ENCODE peak calls at places on chromosomes 16 and 17, in six cellular contexts. J, S, A, E, D and L are unnamed samples.

GRCh38 chr16:87598431-87598830 is 3.9 kb upstream of the JPH3 start:
- DNase-seq in D (no peak), E (no peak), J (no peak), S (no peak), A (no peak), L (no peak)

GRCh38 chr16:19071811-19072777 is 4.7 kb downstream of the COQ7 start:
- DNase-seq in E (peak), D (no peak), J (peak), S (peak), A (no peak), L (peak)

GRCh38 chr17:78356163-78356713 is 3.6 kb downstream of the SOCS3 start:
- DNase-seq in J (peak), E (peak), D (no peak), S (peak), A (peak), L (peak)

GRCh38 chr17:45227101-45227591 is 5.5 kb downstream of the FMNL1 start:
- DNase-seq in D (no peak), S (peak), J (no peak), E (peak), A (no peak), L (no peak)

GRCh38 chr17:78257810-78258322 is 26.4 kb downstream of the TMEM235 start:
- DNase-seq in J (no peak), S (peak), D (no peak), A (no peak), E (peak), L (peak)

GRCh38 chr17:2776589-2777241 is 19.5 kb upstream of the RAP1GAP2 start:
- DNase-seq in A (no peak), S (no peak), D (no peak), E (no peak), J (no peak), L (no peak)

GRCh38 chr17:66682293-66682692 is 152.6 kb upstream of the CACNG5 start:
- DNase-seq in D (no peak), J (no peak), E (no peak), A (no peak), S (no peak), L (no peak)

GRCh38 chr16:11447836-11448235 is 102.6 kb downstream of the RMI2 start:
- DNase-seq in A (no peak), D (no peak), S (no peak), J (no peak), E (no peak), L (no peak)

GRCh38 chr17:9170336-9170735 is 149.0 kb downstream of the NTN1 start:
- DNase-seq in J (no peak), S (no peak), A (no peak), E (no peak), D (no peak), L (no peak)

GRCh38 chr17:3566551-3566950 is 8.9 kb upstream of the TRPV3 start:
- DNase-seq in J (no peak), D (no peak), A (no peak), S (no peak), E (no peak), L (no peak)

GRCh38 chr17:65712383-65713267 is 151.2 kb upstream of the AXIN2 start:
- DNase-seq in J (no peak), D (no peak), S (no peak), A (no peak), E (no peak), L (no peak)